ENCODE peak calls at places on chromosomes 7 and 10, in ten cellular contexts. N is glutamatergic neuron, E is type B pancreatic cell, H is tibial nerve, R is AG09309, T is spleen, X is choroid plexus epithelial cell, W is kidney epithelial cell, C is breast epithelium, G is heart right ventricle. Z is an unnamed sample.

GRCh38 chr7:47382200-47382599 is 199.7 kb downstream of the TNS3 start:
- DNase-seq in C (no peak), X (no peak), T (no peak), W (no peak), R (no peak), N (no peak), G (no peak), H (no peak), E (no peak), Z (no peak)

GRCh38 chr10:127313996-127314700 is 117.8 kb upstream of the INSYN2A start:
- DNase-seq in C (no peak), G (no peak), X (no peak), N (no peak), T (no peak), R (no peak), H (no peak), E (no peak), W (no peak), Z (no peak)

GRCh38 chr10:48249004-48249762 is 25.3 kb downstream of the FRMPD2 start:
- DNase-seq in E (peak; percentile 53), C (no peak), X (no peak), N (no peak), R (no peak), W (no peak), G (no peak), H (no peak), T (peak; percentile 21), Z (no peak)

GRCh38 chr7:91759205-91759863 is 121.2 kb downstream of the MTERF1 start:
- DNase-seq in E (no peak), N (no peak), C (peak; percentile 30), H (no peak), X (peak; percentile 64), T (no peak), R (no peak), G (no peak), W (peak; percentile 9), Z (no peak)

GRCh38 chr7:158863611-158864506 is 7.5 kb downstream of the DYNC2I1 start:
- DNase-seq in W (peak; percentile 45), N (no peak), H (peak; percentile 50), X (peak; percentile 57), G (peak; percentile 80), T (peak; percentile 84), E (no peak), C (peak; percentile 69), R (peak; percentile 57), Z (no peak)

GRCh38 chr10:112269266-112269665 is 13.9 kb upstream of the TECTB start:
- DNase-seq in X (peak; percentile 71), R (no peak), E (no peak), G (no peak), C (no peak), T (no peak), W (no peak), H (no peak), N (no peak), Z (no peak)

GRCh38 chr10:72550239-72550638 is 75.6 kb downstream of the MICU1 start:
- DNase-seq in T (no peak), G (no peak), X (no peak), R (no peak), C (no peak), W (no peak), H (no peak), N (no peak), E (no peak), Z (no peak)

GRCh38 chr7:101934618-101935017 is 117.2 kb downstream of the CUX1 start:
- DNase-seq in G (no peak), W (no peak), C (no peak), E (no peak), N (no peak), H (no peak), R (no peak), X (no peak), T (peak; percentile 16), Z (no peak)

GRCh38 chr7:134470864-134471263 is 12.0 kb upstream of the AKR1B1 start:
- DNase-seq in W (peak; percentile 66), R (no peak), G (no peak), C (no peak), H (no peak), E (no peak), T (no peak), X (peak; percentile 68), N (no peak), Z (no peak)

GRCh38 chr7:78218051-78218450 is 419.5 kb downstream of the PHTF2 start:
- DNase-seq in H (no peak), W (no peak), R (no peak), X (no peak), G (no peak), T (no peak), C (no peak), E (no peak), N (no peak), Z (no peak)

GRCh38 chr7:129864042-129864441 is 88.7 kb downstream of the UBE2H start:
- DNase-seq in C (peak; percentile 80), X (no peak), W (no peak), H (no peak), G (no peak), R (no peak), T (no peak), N (no peak), E (no peak), Z (no peak)

GRCh38 chr7:18895456-18895855 is 222.0 kb downstream of the TWIST1 start:
- DNase-seq in G (no peak), E (no peak), W (peak; percentile 37), X (peak; percentile 68), C (no peak), H (no peak), T (no peak), N (no peak), R (peak; percentile 32), Z (no peak)

GRCh38 chr10:13118784-13119133 is 18.8 kb downstream of the OPTN start:
- DNase-seq in C (no peak), T (no peak), R (no peak), E (no peak), N (no peak), G (no peak), H (no peak), X (peak; percentile 45), W (no peak), Z (no peak)

GRCh38 chr10:124589491-124590006 is 127.9 kb downstream of the LHPP start:
- DNase-seq in N (peak; percentile 13), E (no peak), G (peak; percentile 17), T (peak; percentile 71), R (no peak), C (no peak), X (no peak), H (no peak), W (no peak), Z (no peak)

GRCh38 chr10:35706959-35707358 is 64.9 kb upstream of the FZD8 start:
- DNase-seq in H (no peak), E (no peak), R (no peak), N (no peak), X (no peak), T (no peak), C (no peak), G (no peak), W (no peak), Z (no peak)

GRCh38 chr10:35707642-35708425 is 65.7 kb upstream of the FZD8 start:
- DNase-seq in N (no peak), W (peak; percentile 70), X (peak; percentile 10), C (no peak), T (no peak), E (no peak), H (no peak), G (no peak), R (no peak), Z (no peak)

GRCh38 chr10:35699862-35700489 is 57.9 kb upstream of the FZD8 start:
- DNase-seq in E (no peak), H (no peak), C (no peak), X (no peak), W (no peak), R (no peak), N (no peak), G (no peak), T (no peak), Z (no peak)

GRCh38 chr10:35700490-35700887 is 58.4 kb upstream of the FZD8 start:
- DNase-seq in R (no peak), H (no peak), G (no peak), N (no peak), T (no peak), W (no peak), C (no peak), E (no peak), X (no peak), Z (no peak)

DNA sequence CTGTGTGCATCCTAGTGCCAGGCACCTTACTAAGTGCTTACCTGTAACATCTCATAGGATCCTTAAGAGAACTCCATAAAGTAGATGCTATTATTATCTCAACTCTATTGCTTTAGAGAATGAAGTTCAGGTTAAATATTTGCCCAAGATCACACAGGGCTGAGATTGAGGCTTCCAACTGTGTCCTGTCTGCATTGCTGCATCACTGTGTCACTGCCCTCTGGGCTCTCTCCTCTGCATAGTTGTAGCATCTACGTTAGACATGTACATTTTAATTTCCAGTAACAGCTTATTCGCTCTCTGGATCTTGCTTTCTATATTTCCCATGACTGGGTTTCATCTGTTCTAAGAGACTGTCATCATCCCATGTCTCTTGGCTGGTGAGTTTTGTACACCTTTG is 63.6 kb upstream of the FZD8 start:
- DNase-seq in H (no peak), X (no peak), E (no peak), W (peak; percentile 62), G (no peak), C (no peak), N (no peak), R (no peak), T (no peak), Z (no peak)
- TF ChIP-seq CTCF in H (no peak), X (no peak), E (no peak), W (no peak), G (no peak), C (no peak), N (no peak), R (no peak), T (no peak), Z (no peak)

GRCh38 chr7:104862719-104863118 is 151.3 kb upstream of the KMT2E start:
- DNase-seq in E (no peak), W (no peak), C (no peak), G (no peak), X (peak; percentile 38), N (peak; percentile 56), H (no peak), T (no peak), R (no peak), Z (no peak)
- TF ChIP-seq CTCF in E (peak; percentile 74), W (no peak), C (no peak), G (no peak), X (peak; percentile 60), N (peak; percentile 63), H (no peak), T (no peak), R (peak; percentile 39), Z (peak; percentile 45)

DNA sequence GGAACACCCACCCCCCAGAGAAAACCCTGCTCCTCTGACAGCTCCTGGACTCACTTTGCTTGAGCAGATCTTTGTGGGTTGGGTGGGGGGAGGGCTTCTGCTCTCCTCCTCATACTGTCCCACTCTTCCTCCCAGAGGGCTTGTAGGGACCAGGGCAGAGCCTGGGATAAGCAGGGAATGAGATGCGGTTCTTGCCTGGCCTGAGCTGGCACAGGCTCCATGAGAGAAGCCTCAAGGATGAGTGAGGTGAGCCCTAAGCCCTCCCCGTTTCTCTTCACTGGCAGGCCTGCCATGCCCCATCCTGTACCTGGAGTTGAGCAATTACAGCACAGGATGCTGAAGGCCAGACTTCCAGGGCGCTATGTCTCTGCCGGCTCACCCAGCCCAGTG is 134.7 kb downstream of the ADAM12 start:
- DNase-seq in C (peak; percentile 52), E (no peak), T (no peak), W (no peak), G (no peak), H (no peak), X (no peak), R (no peak), N (no peak), Z (no peak)
- TF ChIP-seq CTCF in C (no peak), E (no peak), T (no peak), W (no peak), G (no peak), H (no peak), X (no peak), R (no peak), N (no peak), Z (no peak)

GRCh38 chr7:90169891-90170290 is 15.6 kb downstream of the STEAP1 start:
- DNase-seq in H (no peak), W (no peak), E (no peak), T (no peak), R (no peak), G (no peak), N (no peak), X (no peak), C (no peak), Z (no peak)
- TF ChIP-seq CTCF in H (no peak), W (no peak), E (no peak), T (no peak), R (no peak), G (no peak), N (no peak), X (no peak), C (no peak), Z (no peak)

Z was measured in D721Med.